ENCODE peak calls at places on chromosome 22, in seven cellular contexts. N is A549; B is activated CD4-positive, alpha-beta T cell treated with anti-CD3 and anti-CD28 coated beads, Interleukin-2, amount 50 U/mL, for 48 hours; Q is germinal center; J is NCI-H1417; T is RCC 7860; L is upper lobe of right lung. A is an unnamed sample.

GRCh38 chr22:47322854-47323253 is 560.4 kb downstream of the TBC1D22A start:
- DNase-seq in N (no peak), B (no peak), Q (no peak), J (peak), T (no peak), L (no peak), A (no peak)

GRCh38 chr22:32079110-32080089 is 36.3 kb downstream of the SLC5A1 start:
- DNase-seq in N (peak), B (no peak), Q (no peak), J (no peak), T (peak), L (no peak), A (no peak)

GRCh38 chr22:17797721-17798559 is 23.7 kb upstream of the BID start:
- DNase-seq in N (no peak), B (no peak), Q (peak), J (no peak), T (no peak), L (no peak), A (no peak)

GRCh38 chr22:27761652-27762051 is 39.9 kb downstream of the MN1 start:
- DNase-seq in N (no peak), B (no peak), Q (no peak), J (no peak), T (no peak), L (no peak), A (no peak)

GRCh38 chr22:44671742-44672141 is 30.3 kb upstream of the PRR5 start:
- DNase-seq in N (no peak), B (no peak), Q (no peak), J (no peak), T (peak), L (no peak), A (no peak)

GRCh38 chr22:40178417-40179409 is 988 bp downstream of the TNRC6B start:
- DNase-seq in N (no peak), B (peak), Q (peak), J (peak), T (peak), L (no peak), A (no peak)

GRCh38 chr22:23122216-23122957 is 19.4 kb downstream of the RSPH14 start:
- DNase-seq in N (no peak), B (no peak), Q (no peak), J (no peak), T (no peak), L (no peak), A (no peak)

GRCh38 chr22:50530280-50530856 is 556 bp upstream of the TYMP start:
- DNase-seq in N (peak), B (peak), Q (peak), J (no peak), T (no peak), L (peak), A (no peak)

GRCh38 chr22:28232231-28232630 is 313.2 kb upstream of the PITPNB start:
- DNase-seq in N (no peak), B (no peak), Q (no peak), J (no peak), T (no peak), L (no peak), A (no peak)

GRCh38 chr22:20624161-20624616 is 116.8 kb downstream of the MED15 start:
- DNase-seq in N (no peak), B (peak), Q (no peak), J (no peak), T (no peak), L (no peak), A (no peak)

GRCh38 chr22:30754971-30755759 is 60.5 kb downstream of the OSBP2 start:
- DNase-seq in N (peak), B (peak), Q (peak), J (peak), T (peak), L (no peak), A (no peak)

GRCh38 chr22:27677895-27678458 is 123.6 kb downstream of the MN1 start:
- DNase-seq in N (no peak), B (no peak), Q (no peak), J (no peak), T (no peak), L (no peak), A (no peak)

GRCh38 chr22:36384766-36385400 is 2.9 kb downstream of the MYH9 start:
- DNase-seq in N (no peak), B (no peak), Q (peak), J (peak), T (peak), L (no peak), A (no peak)

GRCh38 chr22:35883028-35883620 is 145.5 kb downstream of the RBFOX2 start:
- DNase-seq in N (no peak), B (no peak), Q (no peak), J (no peak), T (peak), L (no peak), A (no peak)

GRCh38 chr22:46827072-46827780 is 64.8 kb downstream of the TBC1D22A start:
- DNase-seq in N (no peak), B (peak), Q (no peak), J (no peak), T (no peak), L (no peak), A (no peak)

GRCh38 chr22:47512617-47513016 is 750.2 kb downstream of the TBC1D22A start:
- DNase-seq in N (no peak), B (no peak), Q (no peak), J (no peak), T (no peak), L (no peak), A (no peak)

GRCh38 chr22:39219071-39220050 is 25.4 kb downstream of the PDGFB start:
- DNase-seq in N (no peak), B (no peak), Q (no peak), J (no peak), T (no peak), L (peak), A (no peak)

GRCh38 chr22:28923826-28924732 is 40.7 kb downstream of the ZNRF3 start:
- DNase-seq in N (no peak), B (no peak), Q (no peak), J (peak), T (no peak), L (peak), A (no peak)

GRCh38 chr22:19232620-19233019 is 54.1 kb upstream of the SLC25A1 start:
- DNase-seq in N (no peak), B (no peak), Q (no peak), J (peak), T (no peak), L (no peak), A (no peak)

GRCh38 chr22:39920134-39920743 is 19.4 kb downstream of the GRAP2 start:
- DNase-seq in N (no peak), B (peak), Q (no peak), J (no peak), T (no peak), L (no peak), A (no peak)

GRCh38 chr22:45451988-45452387 is 38.5 kb downstream of the RIBC2 start:
- DNase-seq in N (no peak), B (no peak), Q (no peak), J (no peak), T (no peak), L (no peak), A (no peak)

GRCh38 chr22:50622723-50623327 is 5.1 kb downstream of the ARSA start:
- DNase-seq in N (no peak), B (no peak), Q (no peak), J (peak), T (no peak), L (no peak), A (no peak)

A was measured in SIG-M5.